ENCODE peak calls at places on chromosomes 3 and 15, in five cellular contexts. One of them, this sample, is unnamed.
A peak's percentile ranks its signal among the peaks of the same experiment; 100 is the strongest.

GRCh38 chr3:20054549-20054987 is 14.3 kb downstream of the KAT2B start:
- DNase-seq in CD8-positive, alpha-beta memory T cell: peak; percentile 55
- DNase-seq in effector memory CD4-positive, alpha-beta T cell: peak; percentile 54
- DNase-seq in mesendoderm: no peak
- DNase-seq in Panc1: peak; percentile 95
- DNase-seq in this sample: peak; percentile 48

GRCh38 chr3:143562789-143563188 is 285.5 kb downstream of the SLC9A9 start:
- DNase-seq in Panc1: no peak
- DNase-seq in mesendoderm: no peak
- DNase-seq in CD8-positive, alpha-beta memory T cell: no peak
- DNase-seq in effector memory CD4-positive, alpha-beta T cell: no peak
- DNase-seq in this sample: no peak

GRCh38 chr15:94126999-94127398 is 104.4 kb upstream of the MCTP2 start:
- DNase-seq in mesendoderm: peak; percentile 71
- DNase-seq in CD8-positive, alpha-beta memory T cell: no peak
- DNase-seq in effector memory CD4-positive, alpha-beta T cell: no peak
- DNase-seq in Panc1: no peak
- DNase-seq in this sample: no peak

GRCh38 chr15:64351265-64351664 is 4.7 kb downstream of the CSNK1G1 start:
- DNase-seq in Panc1: no peak
- DNase-seq in effector memory CD4-positive, alpha-beta T cell: no peak
- DNase-seq in CD8-positive, alpha-beta memory T cell: no peak
- DNase-seq in mesendoderm: no peak
- DNase-seq in this sample: no peak

GRCh38 chr15:51144021-51144532 is 49.4 kb upstream of the TNFAIP8L3 start:
- DNase-seq in mesendoderm: peak; percentile 65
- DNase-seq in Panc1: no peak
- DNase-seq in CD8-positive, alpha-beta memory T cell: no peak
- DNase-seq in effector memory CD4-positive, alpha-beta T cell: no peak
- DNase-seq in this sample: no peak

GRCh38 chr3:72270072-72270611 is 485.2 kb upstream of the PROK2 start:
- DNase-seq in Panc1: peak; percentile 24
- DNase-seq in effector memory CD4-positive, alpha-beta T cell: no peak
- DNase-seq in CD8-positive, alpha-beta memory T cell: no peak
- DNase-seq in mesendoderm: peak; percentile 88
- DNase-seq in this sample: peak; percentile 82

GRCh38 chr15:83510001-83510400 is 62.9 kb downstream of the SH3GL3 start:
- DNase-seq in effector memory CD4-positive, alpha-beta T cell: no peak
- DNase-seq in Panc1: no peak
- DNase-seq in CD8-positive, alpha-beta memory T cell: no peak
- DNase-seq in mesendoderm: no peak
- DNase-seq in this sample: no peak

GRCh38 chr15:38507570-38507969 is 53.6 kb downstream of the FAM98B start:
- DNase-seq in CD8-positive, alpha-beta memory T cell: no peak
- DNase-seq in mesendoderm: no peak
- DNase-seq in Panc1: no peak
- DNase-seq in effector memory CD4-positive, alpha-beta T cell: no peak
- DNase-seq in this sample: no peak

GRCh38 chr3:103227651-103228050 is 792.8 kb downstream of the ZPLD1 start:
- DNase-seq in effector memory CD4-positive, alpha-beta T cell: no peak
- DNase-seq in Panc1: no peak
- DNase-seq in mesendoderm: no peak
- DNase-seq in CD8-positive, alpha-beta memory T cell: no peak
- DNase-seq in this sample: no peak

GRCh38 chr3:13631256-13631655 is 82.3 kb downstream of the FBLN2 start:
- DNase-seq in effector memory CD4-positive, alpha-beta T cell: no peak
- DNase-seq in mesendoderm: no peak
- DNase-seq in CD8-positive, alpha-beta memory T cell: no peak
- DNase-seq in Panc1: no peak
- DNase-seq in this sample: no peak

GRCh38 chr3:195892355-195893120 is 15.8 kb downstream of the TNK2 start:
- DNase-seq in mesendoderm: no peak
- DNase-seq in Panc1: no peak
- DNase-seq in CD8-positive, alpha-beta memory T cell: no peak
- DNase-seq in effector memory CD4-positive, alpha-beta T cell: no peak
- DNase-seq in this sample: peak; percentile 36

GRCh38 chr3:40192628-40193027 is 116.9 kb upstream of the EIF1B start:
- DNase-seq in mesendoderm: peak; percentile 82
- DNase-seq in Panc1: no peak
- DNase-seq in effector memory CD4-positive, alpha-beta T cell: no peak
- DNase-seq in CD8-positive, alpha-beta memory T cell: no peak
- DNase-seq in this sample: no peak

GRCh38 chr3:185586644-185586964 is 509 bp downstream of the SENP2 start:
- DNase-seq in CD8-positive, alpha-beta memory T cell: no peak
- DNase-seq in Panc1: no peak
- DNase-seq in effector memory CD4-positive, alpha-beta T cell: no peak
- DNase-seq in mesendoderm: no peak
- DNase-seq in this sample: no peak

GRCh38 chr3:14725564-14726420 is 50.9 kb downstream of the C3orf20 start:
- DNase-seq in effector memory CD4-positive, alpha-beta T cell: no peak
- DNase-seq in Panc1: no peak
- DNase-seq in CD8-positive, alpha-beta memory T cell: no peak
- DNase-seq in mesendoderm: peak; percentile 21
- DNase-seq in this sample: no peak
- H3K27ac ChIP-seq in effector memory CD4-positive, alpha-beta T cell: no peak overlapping the region
- H3K27ac ChIP-seq in Panc1: no peak overlapping the region
- H3K27ac ChIP-seq in CD8-positive, alpha-beta memory T cell: no peak overlapping the region
- H3K27ac ChIP-seq in mesendoderm: no peak overlapping the region
- H3K27ac ChIP-seq in this sample: no peak overlapping the region

GRCh38 chr3:123926396-123926795 is 34.6 kb downstream of the CCDC14 start:
- DNase-seq in mesendoderm: no peak
- DNase-seq in effector memory CD4-positive, alpha-beta T cell: no peak
- DNase-seq in CD8-positive, alpha-beta memory T cell: no peak
- DNase-seq in Panc1: no peak
- DNase-seq in this sample: no peak
- H3K4me1 ChIP-seq in mesendoderm: no peaks in the 10 kb centered on the region
- H3K4me1 ChIP-seq in effector memory CD4-positive, alpha-beta T cell: no peaks in the 10 kb centered on the region
- H3K4me1 ChIP-seq in CD8-positive, alpha-beta memory T cell: no peaks in the 10 kb centered on the region
- H3K4me1 ChIP-seq in Panc1: no peaks in the 10 kb centered on the region
- H3K4me1 ChIP-seq in this sample: no peaks in the 10 kb centered on the region

DNA sequence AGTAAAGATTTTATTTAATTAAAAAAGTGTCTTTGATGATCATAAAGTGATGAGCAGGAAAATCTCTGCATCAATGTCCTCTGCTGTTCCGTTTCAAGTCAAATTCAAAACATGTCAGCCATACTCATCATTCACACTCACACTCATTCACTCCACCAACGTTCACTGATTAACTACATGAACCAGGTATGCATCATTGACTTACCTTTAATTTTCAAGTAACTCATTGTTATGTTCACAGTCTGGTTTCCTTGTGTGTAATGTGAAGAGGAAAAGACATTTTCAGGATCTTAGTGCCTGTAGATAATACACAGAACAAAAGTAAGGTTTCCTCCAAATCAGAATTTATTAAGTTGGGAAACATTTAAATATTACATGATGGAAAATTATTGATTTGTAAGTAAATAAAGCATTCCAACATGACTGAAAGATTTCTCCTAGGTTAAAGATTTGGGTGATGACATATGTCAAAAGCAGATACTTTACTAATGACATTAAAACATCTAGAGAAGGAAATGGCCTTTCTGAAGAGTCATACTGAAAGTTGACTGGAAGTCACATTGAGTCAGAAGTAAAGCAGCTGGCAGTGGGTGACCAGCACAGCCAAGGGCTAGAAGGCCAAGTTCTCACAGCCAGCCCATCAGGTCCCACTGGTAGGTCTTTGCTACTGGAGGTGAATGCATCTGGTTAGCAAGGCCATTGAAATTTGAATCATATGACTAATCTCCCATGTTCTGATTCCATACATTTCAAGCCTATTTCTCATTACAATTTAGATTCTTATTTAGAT is 251.9 kb downstream of the CDIN1 start:
- DNase-seq in mesendoderm: no peak
- DNase-seq in effector memory CD4-positive, alpha-beta T cell: no peak
- DNase-seq in Panc1: no peak
- DNase-seq in CD8-positive, alpha-beta memory T cell: no peak
- DNase-seq in this sample: no peak
- H3K27ac ChIP-seq in mesendoderm: no peak overlapping the region
- H3K27ac ChIP-seq in effector memory CD4-positive, alpha-beta T cell: no peak overlapping the region
- H3K27ac ChIP-seq in Panc1: no peak overlapping the region
- H3K27ac ChIP-seq in CD8-positive, alpha-beta memory T cell: no peak overlapping the region
- H3K27ac ChIP-seq in this sample: no peak overlapping the region

DNA sequence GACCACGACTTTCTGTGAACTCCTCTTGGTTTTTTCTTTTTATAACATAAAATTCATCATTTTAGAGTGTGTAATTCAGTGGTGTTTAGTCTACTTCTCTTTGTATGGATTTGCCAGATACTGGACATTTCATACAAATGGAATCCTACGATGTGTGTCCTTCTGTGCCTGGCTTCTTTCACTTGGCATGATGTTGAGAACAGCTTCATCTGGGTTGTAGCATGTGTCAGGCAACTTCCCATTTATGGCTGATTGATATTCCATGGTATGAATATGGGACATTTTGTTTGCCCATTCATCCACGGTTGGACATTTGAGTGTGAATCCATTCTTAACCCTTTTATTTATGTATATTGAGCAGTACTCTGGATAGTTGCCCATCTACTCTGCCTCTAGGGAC is 82.7 kb upstream of the KLF13 start:
- DNase-seq in mesendoderm: no peak
- DNase-seq in effector memory CD4-positive, alpha-beta T cell: no peak
- DNase-seq in CD8-positive, alpha-beta memory T cell: no peak
- DNase-seq in Panc1: no peak
- DNase-seq in this sample: no peak
- H3K4me1 ChIP-seq in mesendoderm: no peaks in the 10 kb centered on the region
- H3K4me1 ChIP-seq in effector memory CD4-positive, alpha-beta T cell: peaks cover 13% of the 10 kb centered on the region
- H3K4me1 ChIP-seq in CD8-positive, alpha-beta memory T cell: peaks cover 21% of the 10 kb centered on the region
- H3K4me1 ChIP-seq in Panc1: no peaks in the 10 kb centered on the region
- H3K4me1 ChIP-seq in this sample: no peaks in the 10 kb centered on the region

DNA sequence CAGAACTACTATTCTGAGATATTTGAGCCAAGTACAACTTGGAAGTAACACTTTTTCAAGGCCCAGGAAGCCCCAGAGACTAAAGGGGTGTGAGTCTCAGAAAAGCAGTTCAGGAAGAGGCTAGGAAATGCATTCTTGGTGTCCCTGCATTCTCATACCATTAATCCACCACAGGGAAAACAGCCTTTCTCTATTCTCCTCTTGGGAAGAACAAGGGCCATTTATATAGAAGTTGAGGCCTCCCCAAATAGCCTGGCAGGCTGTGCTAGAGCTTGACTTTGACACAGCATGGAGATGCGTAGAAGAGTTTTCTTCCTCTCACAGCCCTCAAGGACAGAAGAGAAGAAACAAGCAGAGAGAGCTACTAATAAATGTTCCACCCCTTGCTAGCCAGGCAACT is 5.5 kb upstream of the NR2C2 start:
- DNase-seq in CD8-positive, alpha-beta memory T cell: no peak
- DNase-seq in effector memory CD4-positive, alpha-beta T cell: no peak
- DNase-seq in Panc1: no peak
- DNase-seq in mesendoderm: no peak
- DNase-seq in this sample: no peak
- H3K27ac ChIP-seq in CD8-positive, alpha-beta memory T cell: no peak overlapping the region
- H3K27ac ChIP-seq in effector memory CD4-positive, alpha-beta T cell: no peak overlapping the region
- H3K27ac ChIP-seq in Panc1: no peak overlapping the region
- H3K27ac ChIP-seq in mesendoderm: no peak overlapping the region
- H3K27ac ChIP-seq in this sample: no peak overlapping the region

GRCh38 chr3:156923349-156923748 is 97.2 kb downstream of the LEKR1 start:
- DNase-seq in Panc1: no peak
- DNase-seq in CD8-positive, alpha-beta memory T cell: no peak
- DNase-seq in mesendoderm: no peak
- DNase-seq in effector memory CD4-positive, alpha-beta T cell: no peak
- DNase-seq in this sample: no peak
- H3K4me1 ChIP-seq in Panc1: no peaks in the 10 kb centered on the region
- H3K4me1 ChIP-seq in CD8-positive, alpha-beta memory T cell: no peaks in the 10 kb centered on the region
- H3K4me1 ChIP-seq in mesendoderm: no peaks in the 10 kb centered on the region
- H3K4me1 ChIP-seq in effector memory CD4-positive, alpha-beta T cell: no peaks in the 10 kb centered on the region
- H3K4me1 ChIP-seq in this sample: no peaks in the 10 kb centered on the region

GRCh38 chr3:134867277-134867676 is 72.2 kb downstream of the EPHB1 start:
- DNase-seq in mesendoderm: no peak
- DNase-seq in CD8-positive, alpha-beta memory T cell: no peak
- DNase-seq in effector memory CD4-positive, alpha-beta T cell: no peak
- DNase-seq in Panc1: no peak
- DNase-seq in this sample: no peak
- H3K27ac ChIP-seq in mesendoderm: no peak overlapping the region
- H3K27ac ChIP-seq in CD8-positive, alpha-beta memory T cell: no peak overlapping the region
- H3K27ac ChIP-seq in effector memory CD4-positive, alpha-beta T cell: no peak overlapping the region
- H3K27ac ChIP-seq in Panc1: no peak overlapping the region
- H3K27ac ChIP-seq in this sample: no peak overlapping the region

GRCh38 chr3:129613205-129613740 is 6.8 kb upstream of the PLXND1 start:
- DNase-seq in Panc1: no peak
- DNase-seq in effector memory CD4-positive, alpha-beta T cell: no peak
- DNase-seq in CD8-positive, alpha-beta memory T cell: no peak
- DNase-seq in mesendoderm: no peak
- DNase-seq in this sample: no peak
- H3K4me1 ChIP-seq in Panc1: peaks cover 45% of the 10 kb centered on the region
- H3K4me1 ChIP-seq in effector memory CD4-positive, alpha-beta T cell: peaks cover under 1% of the 10 kb centered on the region
- H3K4me1 ChIP-seq in CD8-positive, alpha-beta memory T cell: no peaks in the 10 kb centered on the region
- H3K4me1 ChIP-seq in mesendoderm: peaks cover 9% of the 10 kb centered on the region
- H3K4me1 ChIP-seq in this sample: peaks cover 15% of the 10 kb centered on the region

GRCh38 chr3:23128655-23129054 is 74.5 kb upstream of the UBE2E2 start:
- DNase-seq in CD8-positive, alpha-beta memory T cell: no peak
- DNase-seq in effector memory CD4-positive, alpha-beta T cell: no peak
- DNase-seq in Panc1: no peak
- DNase-seq in mesendoderm: no peak
- DNase-seq in this sample: no peak

GRCh38 chr3:23130406-23130805 is 72.7 kb upstream of the UBE2E2 start:
- DNase-seq in CD8-positive, alpha-beta memory T cell: no peak
- DNase-seq in Panc1: no peak
- DNase-seq in effector memory CD4-positive, alpha-beta T cell: no peak
- DNase-seq in mesendoderm: no peak
- DNase-seq in this sample: no peak

GRCh38 chr3:23129817-23130216 is 73.3 kb upstream of the UBE2E2 start:
- DNase-seq in mesendoderm: no peak
- DNase-seq in Panc1: no peak
- DNase-seq in CD8-positive, alpha-beta memory T cell: no peak
- DNase-seq in effector memory CD4-positive, alpha-beta T cell: no peak
- DNase-seq in this sample: no peak

GRCh38 chr3:23127196-23127595 is 75.9 kb upstream of the UBE2E2 start:
- DNase-seq in effector memory CD4-positive, alpha-beta T cell: no peak
- DNase-seq in Panc1: no peak
- DNase-seq in CD8-positive, alpha-beta memory T cell: no peak
- DNase-seq in mesendoderm: no peak
- DNase-seq in this sample: no peak

GRCh38 chr3:23129062-23129461 is 74.1 kb upstream of the UBE2E2 start:
- DNase-seq in Panc1: no peak
- DNase-seq in effector memory CD4-positive, alpha-beta T cell: no peak
- DNase-seq in CD8-positive, alpha-beta memory T cell: no peak
- DNase-seq in mesendoderm: no peak
- DNase-seq in this sample: no peak
- H3K27ac ChIP-seq in Panc1: peak overlapping the region; percentile 7
- H3K27ac ChIP-seq in effector memory CD4-positive, alpha-beta T cell: no peak overlapping the region
- H3K27ac ChIP-seq in CD8-positive, alpha-beta memory T cell: no peak overlapping the region
- H3K27ac ChIP-seq in mesendoderm: no peak overlapping the region
- H3K27ac ChIP-seq in this sample: no peak overlapping the region

GRCh38 chr3:152301745-152302181 is 33.0 kb downstream of the MBNL1 start:
- DNase-seq in effector memory CD4-positive, alpha-beta T cell: no peak
- DNase-seq in CD8-positive, alpha-beta memory T cell: no peak
- DNase-seq in Panc1: no peak
- DNase-seq in mesendoderm: no peak
- DNase-seq in this sample: no peak
- H3K4me1 ChIP-seq in effector memory CD4-positive, alpha-beta T cell: peaks cover 73% of the 10 kb centered on the region
- H3K4me1 ChIP-seq in CD8-positive, alpha-beta memory T cell: peaks cover 99% of the 10 kb centered on the region
- H3K4me1 ChIP-seq in Panc1: peaks cover 69% of the 10 kb centered on the region
- H3K4me1 ChIP-seq in mesendoderm: peaks cover 5% of the 10 kb centered on the region
- H3K4me1 ChIP-seq in this sample: peaks cover 88% of the 10 kb centered on the region